ENCODE peak calls at places on chromosomes 3 and 15, in five cellular contexts. F, K, B, I and E are unnamed samples.

GRCh38 chr3:124492824-124493223 is 237.4 kb upstream of the UMPS start:
- DNase-seq in F (peak; percentile 64), K (peak; percentile 69), B (peak; percentile 19), I (peak; percentile 68), E (no peak)

GRCh38 chr15:60740787-60741354 is 261.9 kb upstream of the ICE2 start:
- DNase-seq in F (no peak), K (no peak), B (no peak), I (no peak), E (no peak)

GRCh38 chr3:121481116-121481895 is 64.5 kb downstream of the POLQ start:
- DNase-seq in F (no peak), K (no peak), B (no peak), I (no peak), E (no peak)

GRCh38 chr15:62740141-62741004 is 302.2 kb upstream of the TPM1 start:
- DNase-seq in F (peak; percentile 12), K (no peak), B (no peak), I (no peak), E (no peak)

GRCh38 chr15:100330629-100331215 is 11.1 kb downstream of the ADAMTS17 start:
- DNase-seq in F (no peak), K (no peak), B (no peak), I (no peak), E (no peak)

GRCh38 chr15:77002436-77002835 is 7.5 kb downstream of the PSTPIP1 start:
- DNase-seq in F (no peak), K (no peak), B (no peak), I (no peak), E (no peak)

GRCh38 chr3:173397161-173398110 is at the start of gene NLGN1:
- DNase-seq in F (no peak), K (peak; percentile 33), B (peak; percentile 73), I (peak; percentile 66), E (no peak)

GRCh38 chr3:108603689-108604088 is 14.2 kb downstream of the DZIP3 start:
- DNase-seq in F (no peak), K (no peak), B (no peak), I (no peak), E (no peak)

GRCh38 chr3:40267940-40268707 is 41.4 kb upstream of the EIF1B start:
- DNase-seq in F (no peak), K (no peak), B (no peak), I (no peak), E (no peak)

GRCh38 chr3:123880998-123881561 is 3.1 kb downstream of the MYLK start:
- DNase-seq in F (peak; percentile 65), K (no peak), B (no peak), I (no peak), E (no peak)

GRCh38 chr3:184315871-184316661 is 1.7 kb downstream of the EIF4G1 start:
- DNase-seq in F (no peak), K (no peak), B (no peak), I (no peak), E (no peak)

GRCh38 chr3:34365766-34366165 is 567.3 kb downstream of the PDCD6IP start:
- DNase-seq in F (no peak), K (no peak), B (no peak), I (no peak), E (no peak)

GRCh38 chr3:78830466-78830865 is 937.3 kb downstream of the ROBO1 start:
- DNase-seq in F (no peak), K (no peak), B (no peak), I (no peak), E (no peak)

GRCh38 chr15:28273468-28273867 is 48.5 kb downstream of the HERC2 start:
- DNase-seq in F (peak; percentile 19), K (no peak), B (no peak), I (no peak), E (no peak)

GRCh38 chr15:47293763-47294162 is 423.5 kb upstream of the SEMA6D start:
- DNase-seq in F (no peak), K (peak; percentile 92), B (peak; percentile 81), I (peak; percentile 50), E (no peak)

GRCh38 chr3:177057768-177058167 is 139.5 kb downstream of the TBL1XR1 start:
- DNase-seq in F (no peak), K (no peak), B (no peak), I (no peak), E (peak; percentile 18)

GRCh38 chr15:60006203-60006782 is 2.2 kb downstream of the FOXB1 start:
- DNase-seq in F (no peak), K (no peak), B (no peak), I (peak; percentile 14), E (no peak)

GRCh38 chr3:73509812-73510211 is 114.9 kb downstream of the PDZRN3 start:
- DNase-seq in F (no peak), K (no peak), B (no peak), I (no peak), E (no peak)

GRCh38 chr3:16174389-16174788 is at the start of gene GALNT15:
- DNase-seq in F (no peak), K (peak; percentile 82), B (peak; percentile 88), I (peak; percentile 71), E (no peak)

GRCh38 chr3:113096158-113096893 is 105.5 kb downstream of the GTPBP8 start:
- DNase-seq in F (no peak), K (no peak), B (no peak), I (no peak), E (no peak)

GRCh38 chr3:123098411-123099330 is 31.8 kb downstream of the PDIA5 start:
- DNase-seq in F (no peak), K (no peak), B (no peak), I (peak; percentile 16), E (no peak)

GRCh38 chr15:51647128-51647562 is 24.6 kb upstream of the DMXL2 start:
- DNase-seq in F (no peak), K (no peak), B (peak; percentile 18), I (peak; percentile 57), E (no peak)

GRCh38 chr15:69508659-69509058 is 56.0 kb downstream of the RPLP1 start:
- DNase-seq in F (no peak), K (no peak), B (no peak), I (no peak), E (no peak)

GRCh38 chr15:97096303-97096835 is 765.9 kb downstream of the NR2F2 start:
- DNase-seq in F (no peak), K (no peak), B (no peak), I (no peak), E (no peak)

GRCh38 chr3:88149146-88149515 is 628 bp upstream of the C3orf38 start:
- DNase-seq in F (no peak), K (no peak), B (no peak), I (no peak), E (no peak)

GRCh38 chr3:57952208-57952631 is 56.0 kb upstream of the FLNB start:
- DNase-seq in F (peak; percentile 87), K (peak; percentile 76), B (peak; percentile 51), I (peak; percentile 28), E (no peak)

GRCh38 chr15:49831206-49831965 is 210.5 kb downstream of the DTWD1 start:
- DNase-seq in F (peak; percentile 73), K (peak; percentile 28), B (no peak), I (peak; percentile 45), E (no peak)

GRCh38 chr3:167729591-167729990 is 5.1 kb downstream of the PDCD10 start:
- DNase-seq in F (no peak), K (no peak), B (no peak), I (no peak), E (no peak)

GRCh38 chr3:151008699-151009098 is 36.2 kb upstream of the CLRN1 start:
- DNase-seq in F (peak; percentile 33), K (no peak), B (no peak), I (no peak), E (no peak)

GRCh38 chr15:49901867-49902775 is 216.9 kb downstream of the ATP8B4 start:
- DNase-seq in F (peak; percentile 49), K (no peak), B (no peak), I (no peak), E (no peak)

GRCh38 chr15:96230557-96231181 is 99.8 kb upstream of the NR2F2 start:
- DNase-seq in F (peak; percentile 70), K (no peak), B (no peak), I (no peak), E (no peak)

GRCh38 chr3:69209413-69209812 is 87.0 kb upstream of the LMOD3 start:
- DNase-seq in F (no peak), K (no peak), B (no peak), I (no peak), E (no peak)

GRCh38 chr3:123719785-123720531 is 135.1 kb upstream of the HACD2 start:
- DNase-seq in F (no peak), K (peak; percentile 83), B (peak; percentile 54), I (no peak), E (no peak)

GRCh38 chr3:126476166-126476975 is 680 bp upstream of the ZXDC start:
- DNase-seq in F (peak; percentile 59), K (peak; percentile 63), B (no peak), I (peak; percentile 72), E (no peak)
- TF ChIP-seq POLR2A in F (peak; percentile 62), K (peak; percentile 59), B (peak; percentile 60), I (peak; percentile 77), E (no peak)

GRCh38 chr3:100104442-100104798 is 9.9 kb downstream of the FILIP1L start:
- DNase-seq in F (no peak), K (no peak), B (no peak), I (no peak), E (no peak)
- TF ChIP-seq POLR2A in F (no peak), K (no peak), B (no peak), I (no peak), E (no peak)

GRCh38 chr3:18111702-18112311 is 313.3 kb downstream of the SATB1 start:
- DNase-seq in F (no peak), K (no peak), B (no peak), I (no peak), E (no peak)
- TF ChIP-seq POLR2A in F (no peak), K (no peak), B (no peak), I (no peak), E (no peak)

GRCh38 chr3:153484842-153485241 is 322.8 kb downstream of the RAP2B start:
- DNase-seq in F (no peak), K (no peak), B (no peak), I (no peak), E (no peak)
- TF ChIP-seq POLR2A in F (no peak), K (no peak), B (no peak), I (no peak), E (no peak)

GRCh38 chr3:98531622-98532274 is at the start of gene GPR15:
- DNase-seq in F (no peak), K (no peak), B (no peak), I (no peak), E (no peak)
- TF ChIP-seq POLR2A in F (no peak), K (no peak), B (no peak), I (no peak), E (peak; percentile 81)

GRCh38 chr15:84570164-84570692 is 30.6 kb upstream of the ZSCAN2 start:
- DNase-seq in F (peak; percentile 48), K (no peak), B (peak; percentile 60), I (peak; percentile 57), E (peak; percentile 40)
- TF ChIP-seq POLR2A in F (peak; percentile 35), K (no peak), B (no peak), I (no peak), E (no peak)

DNA sequence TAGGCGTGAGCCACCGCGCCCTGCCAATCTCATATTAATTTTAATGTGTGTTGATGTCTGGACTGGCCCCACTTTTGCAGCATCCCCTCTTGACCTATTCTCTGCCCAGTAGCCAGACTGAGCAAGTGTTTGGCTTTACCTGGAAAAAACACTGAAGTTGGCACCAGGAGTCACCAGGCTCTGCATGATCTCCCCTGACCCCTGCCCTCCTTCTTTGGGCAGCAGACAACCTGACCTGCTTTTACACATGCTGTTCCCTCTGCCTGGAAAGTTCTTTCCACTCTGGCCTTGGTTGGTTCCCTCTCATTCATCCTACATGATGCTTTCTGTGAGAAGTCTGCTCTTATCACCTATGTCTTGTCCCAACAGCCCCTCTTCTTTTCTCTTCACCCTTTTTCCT is 67.9 kb upstream of the SLC2A2 start:
- DNase-seq in F (no peak), K (no peak), B (no peak), I (no peak), E (no peak)
- TF ChIP-seq POLR2A in F (no peak), K (no peak), B (no peak), I (no peak), E (no peak)